ENCODE peak calls at places on chromosomes 1 and 21, in four cellular contexts. One of them, this sample, is unnamed.

GRCh38 chr1:32480761-32481160 is 15.9 kb downstream of the ZBTB8B start:
- DNase-seq in HFFc6: no peak
- DNase-seq in fibroblast of mammary gland: no peak
- DNase-seq in left ventricle myocardium inferior: no peak
- DNase-seq in this sample: no peak

GRCh38 chr1:31790641-31791091 is 25.2 kb downstream of the SPOCD1 start:
- DNase-seq in HFFc6: no peak
- DNase-seq in fibroblast of mammary gland: no peak
- DNase-seq in left ventricle myocardium inferior: no peak
- DNase-seq in this sample: no peak

GRCh38 chr1:168009322-168009721 is 72.5 kb upstream of the MPC2 start:
- DNase-seq in HFFc6: no peak
- DNase-seq in fibroblast of mammary gland: no peak
- DNase-seq in left ventricle myocardium inferior: no peak
- DNase-seq in this sample: no peak

GRCh38 chr21:42443876-42444744 is 40.4 kb downstream of the UBASH3A start:
- DNase-seq in HFFc6: no peak
- DNase-seq in fibroblast of mammary gland: no peak
- DNase-seq in left ventricle myocardium inferior: no peak
- DNase-seq in this sample: no peak

GRCh38 chr1:1119272-1119890 is 3.5 kb upstream of the C1orf159 start:
- DNase-seq in HFFc6: no peak
- DNase-seq in fibroblast of mammary gland: no peak
- DNase-seq in left ventricle myocardium inferior: no peak
- DNase-seq in this sample: peak; percentile 68

GRCh38 chr1:97893844-97894243 is 27.0 kb downstream of the DPYD start:
- DNase-seq in HFFc6: no peak
- DNase-seq in fibroblast of mammary gland: peak; percentile 24
- DNase-seq in left ventricle myocardium inferior: no peak
- DNase-seq in this sample: no peak

GRCh38 chr1:109796484-109797305 is 33.0 kb upstream of the EPS8L3 start:
- DNase-seq in HFFc6: no peak
- DNase-seq in fibroblast of mammary gland: peak; percentile 70
- DNase-seq in left ventricle myocardium inferior: no peak
- DNase-seq in this sample: no peak

GRCh38 chr1:246037832-246038231 is 469.2 kb downstream of the SMYD3 start:
- DNase-seq in HFFc6: no peak
- DNase-seq in fibroblast of mammary gland: no peak
- DNase-seq in left ventricle myocardium inferior: no peak
- DNase-seq in this sample: no peak

GRCh38 chr1:90761781-90762589 is 44.9 kb upstream of the BARHL2 start:
- DNase-seq in HFFc6: no peak
- DNase-seq in fibroblast of mammary gland: no peak
- DNase-seq in left ventricle myocardium inferior: no peak
- DNase-seq in this sample: no peak

GRCh38 chr1:214640431-214641213 is 37.6 kb downstream of the CENPF start:
- DNase-seq in HFFc6: peak; percentile 37
- DNase-seq in fibroblast of mammary gland: no peak
- DNase-seq in left ventricle myocardium inferior: no peak
- DNase-seq in this sample: no peak

GRCh38 chr1:204072951-204073836 is at the start of gene SOX13:
- DNase-seq in HFFc6: peak; percentile 81
- DNase-seq in fibroblast of mammary gland: peak; percentile 89
- DNase-seq in left ventricle myocardium inferior: peak; percentile 86
- DNase-seq in this sample: peak; percentile 37

GRCh38 chr1:39882152-39882551 is 1.2 kb downstream of the TRIT1 start:
- DNase-seq in HFFc6: no peak
- DNase-seq in fibroblast of mammary gland: no peak
- DNase-seq in left ventricle myocardium inferior: no peak
- DNase-seq in this sample: no peak

GRCh38 chr1:117339866-117340357 is 27.3 kb upstream of the MAN1A2 start:
- DNase-seq in HFFc6: peak; percentile 38
- DNase-seq in fibroblast of mammary gland: peak; percentile 71
- DNase-seq in left ventricle myocardium inferior: no peak
- DNase-seq in this sample: peak; percentile 7

GRCh38 chr1:17032741-17033140 is 21.0 kb upstream of the ATP13A2 start:
- DNase-seq in HFFc6: no peak
- DNase-seq in fibroblast of mammary gland: peak; percentile 15
- DNase-seq in left ventricle myocardium inferior: no peak
- DNase-seq in this sample: no peak

GRCh38 chr1:14597343-14598006 is 1.0 kb upstream of the KAZN start:
- DNase-seq in HFFc6: no peak
- DNase-seq in fibroblast of mammary gland: no peak
- DNase-seq in left ventricle myocardium inferior: no peak
- DNase-seq in this sample: no peak

GRCh38 chr1:234897754-234898454 is 230.7 kb downstream of the TOMM20 start:
- DNase-seq in HFFc6: no peak
- DNase-seq in fibroblast of mammary gland: no peak
- DNase-seq in left ventricle myocardium inferior: no peak
- DNase-seq in this sample: no peak

GRCh38 chr1:235910357-235911299 is 43.9 kb upstream of the LYST start:
- DNase-seq in HFFc6: peak; percentile 99
- DNase-seq in fibroblast of mammary gland: peak; percentile 99
- DNase-seq in left ventricle myocardium inferior: no peak
- DNase-seq in this sample: no peak

GRCh38 chr1:175133693-175134435 is 58.7 kb downstream of the KIAA0040 start:
- DNase-seq in HFFc6: no peak
- DNase-seq in fibroblast of mammary gland: peak; percentile 54
- DNase-seq in left ventricle myocardium inferior: no peak
- DNase-seq in this sample: no peak